ENCODE peak calls at places on chromosomes 1 and 21, in four cellular contexts. G is HT1080, M is astrocyte of the spinal cord, L is left ventricle myocardium inferior. K is an unnamed sample.

GRCh38 chr21:35326677-35327076 is 277.6 kb upstream of the RUNX1 start:
- DNase-seq in G (no peak), L (no peak), M (no peak), K (no peak)

GRCh38 chr1:10510520-10511493 is 36.1 kb downstream of the PEX14 start:
- DNase-seq in M (peak; percentile 86), G (peak; percentile 92), L (no peak), K (no peak)

GRCh38 chr1:187038789-187039188 is 210.0 kb downstream of the PLA2G4A start:
- DNase-seq in M (peak; percentile 50), L (no peak), G (peak; percentile 77), K (no peak)

GRCh38 chr1:184050631-184051030 is 899 bp upstream of the TSEN15 start:
- DNase-seq in M (no peak), G (no peak), L (no peak), K (no peak)

GRCh38 chr1:193110864-193111263 is 5.7 kb upstream of the GLRX2 start:
- DNase-seq in G (no peak), M (no peak), L (no peak), K (no peak)

GRCh38 chr1:17437260-17438175 is 2.0 kb downstream of the RCC2 start:
- DNase-seq in G (peak; percentile 17), L (peak; percentile 46), M (peak; percentile 41), K (no peak)

GRCh38 chr1:61253059-61253735 is 170.8 kb downstream of the NFIA start:
- DNase-seq in G (peak; percentile 42), M (peak; percentile 48), L (peak; percentile 73), K (no peak)

GRCh38 chr1:221841291-221841982 is 99.5 kb upstream of the DUSP10 start:
- DNase-seq in L (no peak), M (no peak), G (no peak), K (no peak)

GRCh38 chr1:32334864-32335618 is 992 bp downstream of the MARCKSL1 start:
- DNase-seq in G (peak; percentile 50), M (no peak), L (peak; percentile 56), K (no peak)

GRCh38 chr1:85334962-85335361 is 58.5 kb upstream of the BCL10 start:
- DNase-seq in G (peak; percentile 56), L (no peak), M (peak; percentile 76), K (no peak)

GRCh38 chr1:216559359-216559758 is 136.1 kb upstream of the USH2A start:
- DNase-seq in G (no peak), L (no peak), M (no peak), K (no peak)

GRCh38 chr1:41072051-41072450 is 50.5 kb upstream of the SLFNL1 start:
- DNase-seq in M (peak; percentile 27), G (peak; percentile 71), L (no peak), K (no peak)

GRCh38 chr1:218284377-218284916 is 646 bp upstream of the RRP15 start:
- DNase-seq in L (no peak), M (no peak), G (no peak), K (no peak)

GRCh38 chr1:165907256-165907857 is 79.9 kb downstream of the UCK2 start:
- DNase-seq in L (no peak), G (peak; percentile 81), M (peak; percentile 14), K (no peak)

GRCh38 chr1:54277451-54278355 is 77.7 kb downstream of the MRPL37 start:
- DNase-seq in M (no peak), L (no peak), G (no peak), K (no peak)

GRCh38 chr1:33074193-33074945 is 6.6 kb upstream of the AZIN2 start:
- DNase-seq in G (no peak), L (no peak), M (no peak), K (no peak)

GRCh38 chr1:215845224-215845902 is 278.3 kb downstream of the KCTD3 start:
- DNase-seq in M (peak; percentile 84), G (peak; percentile 79), L (no peak), K (no peak)

GRCh38 chr1:87017994-87018672 is 103.7 kb downstream of the HS2ST1 start:
- DNase-seq in L (no peak), G (no peak), M (no peak), K (no peak)

GRCh38 chr21:28805885-28806284 is 186.8 kb downstream of the LTN1 start:
- DNase-seq in L (no peak), G (no peak), M (peak; percentile 62), K (no peak)

GRCh38 chr1:220956861-220957605 is 77.8 kb downstream of the HLX start:
- DNase-seq in L (no peak), M (peak; percentile 83), G (peak; percentile 81), K (no peak)

GRCh38 chr1:55134152-55134808 is 80.9 kb downstream of the USP24 start:
- DNase-seq in G (no peak), L (no peak), M (no peak), K (no peak)

GRCh38 chr1:171736204-171736603 is 5.7 kb downstream of the VAMP4 start:
- DNase-seq in L (no peak), G (no peak), M (no peak), K (no peak)

GRCh38 chr21:14567557-14568279 is 21.6 kb upstream of the SAMSN1 start:
- DNase-seq in G (no peak), M (no peak), L (no peak), K (no peak)

GRCh38 chr1:109793089-109793485 is 29.4 kb upstream of the EPS8L3 start:
- DNase-seq in M (no peak), L (no peak), G (no peak), K (no peak)

GRCh38 chr1:116556289-116557006 is 14.4 kb downstream of the CD58 start:
- DNase-seq in M (peak; percentile 95), L (peak; percentile 57), G (peak; percentile 97), K (no peak)

GRCh38 chr1:184021666-184022198 is 15.8 kb downstream of the COLGALT2 start:
- DNase-seq in G (no peak), M (no peak), L (no peak), K (no peak)

GRCh38 chr1:28783363-28783762 is 28.6 kb upstream of the OPRD1 start:
- DNase-seq in G (no peak), M (no peak), L (no peak), K (no peak)

K was measured in SK-N-MC.